ENCODE peak calls at places on chromosomes 5 and 9, in five cellular contexts. One of them, this sample, is unnamed.

GRCh38 chr5:146564036-146564762 is 48.2 kb upstream of the GPR151 start:
- DNase-seq in T-helper 9 cell: no peak
- DNase-seq in effector memory CD4-positive, alpha-beta T cell: no peak
- DNase-seq in NCI-H2081: peak
- DNase-seq in posterior vena cava: no peak
- DNase-seq in this sample: no peak

GRCh38 chr5:65861830-65862241 is 64.5 kb upstream of the ERBIN start:
- DNase-seq in T-helper 9 cell: no peak
- DNase-seq in effector memory CD4-positive, alpha-beta T cell: no peak
- DNase-seq in NCI-H2081: no peak
- DNase-seq in posterior vena cava: no peak
- DNase-seq in this sample: no peak

GRCh38 chr5:29005386-29005785 is 1967.0 kb upstream of the CDH9 start:
- DNase-seq in T-helper 9 cell: no peak
- DNase-seq in effector memory CD4-positive, alpha-beta T cell: no peak
- DNase-seq in NCI-H2081: peak
- DNase-seq in posterior vena cava: no peak
- DNase-seq in this sample: no peak

GRCh38 chr9:81787747-81788632 is 98.6 kb upstream of the TLE1 start:
- DNase-seq in T-helper 9 cell: no peak
- DNase-seq in effector memory CD4-positive, alpha-beta T cell: no peak
- DNase-seq in NCI-H2081: no peak
- DNase-seq in posterior vena cava: peak
- DNase-seq in this sample: peak

GRCh38 chr5:134541736-134542376 is 16.4 kb downstream of the JADE2 start:
- DNase-seq in T-helper 9 cell: no peak
- DNase-seq in effector memory CD4-positive, alpha-beta T cell: no peak
- DNase-seq in NCI-H2081: no peak
- DNase-seq in posterior vena cava: peak
- DNase-seq in this sample: peak

GRCh38 chr5:10689391-10690081 is 71.5 kb downstream of the DAP start:
- DNase-seq in T-helper 9 cell: no peak
- DNase-seq in effector memory CD4-positive, alpha-beta T cell: no peak
- DNase-seq in NCI-H2081: peak
- DNase-seq in posterior vena cava: no peak
- DNase-seq in this sample: no peak

GRCh38 chr5:116176124-116176523 is 91.3 kb downstream of the COMMD10 start:
- DNase-seq in T-helper 9 cell: no peak
- DNase-seq in effector memory CD4-positive, alpha-beta T cell: no peak
- DNase-seq in NCI-H2081: no peak
- DNase-seq in posterior vena cava: no peak
- DNase-seq in this sample: no peak

GRCh38 chr9:27432308-27432707 is 91.8 kb upstream of the IFNK start:
- DNase-seq in T-helper 9 cell: no peak
- DNase-seq in effector memory CD4-positive, alpha-beta T cell: no peak
- DNase-seq in NCI-H2081: no peak
- DNase-seq in posterior vena cava: no peak
- DNase-seq in this sample: no peak

GRCh38 chr5:94374336-94374735 is 244.1 kb downstream of the KIAA0825 start:
- DNase-seq in T-helper 9 cell: no peak
- DNase-seq in effector memory CD4-positive, alpha-beta T cell: no peak
- DNase-seq in NCI-H2081: no peak
- DNase-seq in posterior vena cava: no peak
- DNase-seq in this sample: no peak

GRCh38 chr9:81902191-81902590 is 26.0 kb upstream of the SPATA31D4 start:
- DNase-seq in T-helper 9 cell: no peak
- DNase-seq in effector memory CD4-positive, alpha-beta T cell: no peak
- DNase-seq in NCI-H2081: no peak
- DNase-seq in posterior vena cava: no peak
- DNase-seq in this sample: no peak

GRCh38 chr9:8589476-8589875 is 789.9 kb upstream of the DMAC1 start:
- DNase-seq in T-helper 9 cell: no peak
- DNase-seq in effector memory CD4-positive, alpha-beta T cell: no peak
- DNase-seq in NCI-H2081: no peak
- DNase-seq in posterior vena cava: no peak
- DNase-seq in this sample: no peak

GRCh38 chr9:121322037-121322736 is 47.9 kb downstream of the STOM start:
- DNase-seq in T-helper 9 cell: no peak
- DNase-seq in effector memory CD4-positive, alpha-beta T cell: no peak
- DNase-seq in NCI-H2081: no peak
- DNase-seq in posterior vena cava: no peak
- DNase-seq in this sample: no peak

This sample was measured in Right ventricle myocardium superior.